ENCODE peak calls at places on chromosomes 2 and 18, in seven cellular contexts. Q is transverse colon, H is progenitor cell of endocrine pancreas, N is H1, K is GM10248, G is testis, L is choroid plexus epithelial cell. E is an unnamed sample.
A peak's percentile ranks its signal among the peaks of the same experiment; 100 is the strongest.

GRCh38 chr2:230578106-230578505 is 134.5 kb upstream of the CAB39 start:
- DNase-seq in Q (no peak), H (no peak), N (no peak), K (peak; percentile 51), G (no peak), L (no peak), E (no peak)

GRCh38 chr2:109373791-109374547 is 239.8 kb downstream of the SEPTIN10 start:
- DNase-seq in Q (no peak), H (no peak), N (no peak), K (no peak), G (no peak), L (no peak), E (no peak)

GRCh38 chr2:98334439-98335078 is 11.7 kb upstream of the CNGA3 start:
- DNase-seq in Q (no peak), H (no peak), N (no peak), K (no peak), G (no peak), L (peak; percentile 66), E (no peak)

GRCh38 chr2:74149249-74149530 is 1.5 kb upstream of the BOLA3 start:
- DNase-seq in Q (no peak), H (no peak), N (no peak), K (no peak), G (no peak), L (no peak), E (no peak)

GRCh38 chr2:212708346-212708745 is 169.7 kb upstream of the ERBB4 start:
- DNase-seq in Q (no peak), H (no peak), N (no peak), K (no peak), G (no peak), L (no peak), E (no peak)

GRCh38 chr2:84781942-84782716 is 98.8 kb downstream of the TRABD2A start:
- DNase-seq in Q (peak; percentile 76), H (no peak), N (no peak), K (peak; percentile 22), G (no peak), L (peak; percentile 26), E (no peak)

GRCh38 chr2:46387292-46387691 is 90.1 kb downstream of the EPAS1 start:
- DNase-seq in Q (no peak), H (no peak), N (no peak), K (no peak), G (no peak), L (no peak), E (no peak)

GRCh38 chr2:109264595-109265328 is 135.8 kb downstream of the SH3RF3 start:
- DNase-seq in Q (no peak), H (no peak), N (no peak), K (no peak), G (peak; percentile 25), L (peak; percentile 70), E (no peak)

GRCh38 chr2:79935771-79936657 is 368.5 kb downstream of the LRRTM1 start:
- DNase-seq in Q (peak; percentile 48), H (peak; percentile 16), N (peak; percentile 29), K (no peak), G (peak; percentile 54), L (peak; percentile 74), E (no peak)

GRCh38 chr2:241767464-241768250 is 9.0 kb upstream of the GAL3ST2 start:
- DNase-seq in Q (no peak), H (no peak), N (no peak), K (no peak), G (peak; percentile 8), L (no peak), E (peak; percentile 92)

GRCh38 chr2:40256649-40257048 is 195.2 kb downstream of the SLC8A1 start:
- DNase-seq in Q (no peak), H (no peak), N (peak; percentile 51), K (no peak), G (no peak), L (peak; percentile 17), E (no peak)

GRCh38 chr2:217980036-217980435 is 22.8 kb downstream of the TNS1 start:
- DNase-seq in Q (peak; percentile 35), H (no peak), N (no peak), K (no peak), G (peak; percentile 52), L (no peak), E (no peak)

GRCh38 chr2:222305510-222306392 is 7.0 kb upstream of the PAX3 start:
- DNase-seq in Q (no peak), H (peak; percentile 18), N (no peak), K (no peak), G (no peak), L (peak; percentile 18), E (no peak)

GRCh38 chr2:88865801-88866353 is 174.4 kb downstream of the RPIA start:
- DNase-seq in Q (no peak), H (no peak), N (no peak), K (no peak), G (no peak), L (peak; percentile 13), E (no peak)

GRCh38 chr18:71597219-71597618 is 946.9 kb downstream of the CBLN2 start:
- DNase-seq in Q (no peak), H (no peak), N (no peak), K (no peak), G (no peak), L (peak; percentile 12), E (no peak)

GRCh38 chr2:238155051-238155760 is 3.6 kb upstream of the ERFE start:
- DNase-seq in Q (no peak), H (no peak), N (no peak), K (no peak), G (no peak), L (peak; percentile 75), E (peak; percentile 62)

GRCh38 chr2:101718993-101719571 is 21.6 kb downstream of the MAP4K4 start:
- DNase-seq in Q (no peak), H (no peak), N (no peak), K (no peak), G (no peak), L (no peak), E (no peak)

GRCh38 chr2:211875488-211875887 is 663.1 kb downstream of the ERBB4 start:
- DNase-seq in Q (no peak), H (no peak), N (no peak), K (no peak), G (no peak), L (peak; percentile 6), E (no peak)

GRCh38 chr2:148167241-148167766 is 146.4 kb downstream of the MBD5 start:
- DNase-seq in Q (no peak), H (no peak), N (no peak), K (no peak), G (no peak), L (no peak), E (no peak)

DNA sequence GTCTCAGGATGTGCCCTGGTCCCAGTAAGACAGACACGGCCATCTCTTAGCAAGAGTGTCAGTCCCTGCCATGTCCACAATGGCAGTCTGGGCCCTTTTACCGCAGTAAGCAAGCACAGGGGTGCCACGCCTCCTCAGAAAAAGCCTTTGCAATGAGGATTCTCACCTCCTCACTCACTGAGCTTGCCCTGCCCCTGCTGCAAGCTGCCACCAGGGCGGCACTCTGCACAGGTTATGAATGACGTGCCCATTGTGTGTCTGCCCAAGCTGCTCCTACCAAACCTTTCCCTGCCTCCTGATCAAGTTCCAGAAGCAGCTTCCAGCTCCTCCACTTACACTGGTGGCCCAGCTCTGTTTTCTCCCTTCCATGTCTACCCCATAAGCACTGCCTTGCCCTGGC is 23.3 kb downstream of the ERCC3 start:
- DNase-seq in Q (no peak), H (no peak), N (no peak), K (no peak), G (no peak), L (no peak), E (no peak)
- TF ChIP-seq CTCF in Q (no peak), H (no peak), N (peak; percentile 54), K (no peak), G (no peak), L (no peak), E (peak; percentile 27)

GRCh38 chr2:190333928-190334327 is 9.5 kb upstream of the INPP1 start:
- DNase-seq in Q (no peak), H (no peak), N (no peak), K (no peak), G (no peak), L (no peak), E (no peak)

GRCh38 chr2:190325588-190325987 is 6.0 kb upstream of the HIBCH start:
- DNase-seq in Q (no peak), H (no peak), N (no peak), K (no peak), G (no peak), L (no peak), E (no peak)

GRCh38 chr2:190333395-190333794 is 10.0 kb upstream of the INPP1 start:
- DNase-seq in Q (no peak), H (no peak), N (no peak), K (no peak), G (no peak), L (no peak), E (no peak)

GRCh38 chr2:190327995-190328394 is 8.4 kb upstream of the HIBCH start:
- DNase-seq in Q (no peak), H (no peak), N (no peak), K (no peak), G (no peak), L (no peak), E (no peak)

DNA sequence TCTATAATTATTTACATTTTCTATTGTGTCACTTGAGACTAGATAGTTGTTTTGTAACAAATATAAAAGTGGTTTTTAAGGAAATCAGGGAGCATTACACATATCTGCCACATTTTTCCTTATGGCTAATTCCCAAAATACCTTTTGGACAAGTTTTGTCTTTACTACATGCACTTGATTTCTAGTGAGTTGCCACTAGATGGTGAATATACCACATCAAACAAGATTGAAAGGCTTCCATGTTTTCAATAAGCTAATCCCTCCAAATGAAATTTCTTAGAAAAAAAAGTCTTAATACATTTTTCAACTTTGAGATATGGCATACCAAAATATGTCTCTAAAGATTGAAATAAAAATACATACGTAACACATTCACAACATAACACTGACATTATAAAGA is 9.1 kb upstream of the HIBCH start:
- DNase-seq in Q (no peak), H (no peak), N (no peak), K (no peak), G (no peak), L (peak; percentile 56), E (no peak)
- TF ChIP-seq CTCF in Q (no peak), H (no peak), N (no peak), K (no peak), G (no peak), L (no peak), E (peak; percentile 70)

GRCh38 chr2:160221391-160222276 is 21.6 kb upstream of the ITGB6 start:
- DNase-seq in Q (peak; percentile 88), H (peak; percentile 14), N (no peak), K (no peak), G (no peak), L (peak; percentile 62), E (no peak)

GRCh38 chr2:160220001-160220400 is 19.9 kb upstream of the ITGB6 start:
- DNase-seq in Q (no peak), H (no peak), N (no peak), K (no peak), G (no peak), L (no peak), E (no peak)

GRCh38 chr2:160222546-160223281 is 22.6 kb upstream of the ITGB6 start:
- DNase-seq in Q (no peak), H (no peak), N (no peak), K (no peak), G (no peak), L (no peak), E (no peak)

GRCh38 chr2:160223560-160223959 is 23.5 kb upstream of the ITGB6 start:
- DNase-seq in Q (no peak), H (no peak), N (no peak), K (no peak), G (no peak), L (no peak), E (no peak)

GRCh38 chr2:160220545-160221009 is 20.5 kb upstream of the ITGB6 start:
- DNase-seq in Q (no peak), H (no peak), N (no peak), K (no peak), G (no peak), L (peak; percentile 34), E (no peak)
- TF ChIP-seq CTCF in Q (no peak), H (no peak), N (no peak), K (no peak), G (no peak), L (no peak), E (peak; percentile 13)

GRCh38 chr2:12032421-12032820 is 286.0 kb downstream of the LPIN1 start:
- DNase-seq in Q (no peak), H (no peak), N (no peak), K (peak; percentile 26), G (no peak), L (peak; percentile 38), E (no peak)
- TF ChIP-seq CTCF in Q (no peak), H (no peak), N (peak; percentile 15), K (peak; percentile 10), G (no peak), L (peak; percentile 17), E (peak; percentile 27)